ENCODE peak calls at places on chromosomes 3 and 15, in eight cellular contexts. Q, F, H, R, D, Z, K and E are unnamed samples.

GRCh38 chr3:192957441-192957951 is 39.8 kb upstream of the MB21D2 start:
- DNase-seq in Z (peak), D (peak), Q (no peak), H (no peak), R (no peak), K (no peak), F (peak), E (peak)

GRCh38 chr3:41893977-41894376 is 67.9 kb downstream of the ULK4 start:
- DNase-seq in F (peak), R (no peak), H (no peak), D (no peak), K (peak), Z (peak), Q (no peak), E (no peak)

GRCh38 chr3:31997500-31997899 is 15.9 kb downstream of the ZNF860 start:
- DNase-seq in K (no peak), Q (no peak), Z (no peak), H (no peak), F (no peak), R (no peak), D (no peak), E (no peak)

GRCh38 chr15:40038267-40038653 is 721 bp downstream of the SRP14 start:
- DNase-seq in R (no peak), F (peak), Q (peak), D (no peak), K (no peak), H (no peak), Z (no peak), E (no peak)

GRCh38 chr3:126130981-126131750 is 47.2 kb upstream of the SLC41A3 start:
- DNase-seq in H (no peak), K (no peak), R (no peak), D (peak), Q (no peak), Z (no peak), F (no peak), E (no peak)

GRCh38 chr15:40051616-40052415 is 12.8 kb upstream of the SRP14 start:
- DNase-seq in Q (no peak), F (no peak), Z (no peak), D (no peak), H (no peak), K (no peak), R (no peak), E (no peak)

GRCh38 chr3:156307704-156308103 is 187.3 kb downstream of the KCNAB1 start:
- DNase-seq in F (peak), R (no peak), Q (no peak), K (no peak), Z (no peak), H (no peak), D (peak), E (no peak)

GRCh38 chr15:71230303-71230702 is 115.0 kb downstream of the THSD4 start:
- DNase-seq in H (no peak), Q (no peak), D (no peak), K (no peak), R (no peak), Z (no peak), F (no peak), E (no peak)

GRCh38 chr3:1251282-1252060 is 158.6 kb downstream of the CNTN6 start:
- DNase-seq in K (no peak), H (no peak), D (no peak), F (peak), Z (no peak), Q (no peak), R (no peak), E (no peak)

GRCh38 chr3:52471371-52472238 is 16.2 kb downstream of the NISCH start:
- DNase-seq in Q (peak), K (peak), H (no peak), D (peak), R (peak), F (peak), Z (peak), E (peak)

GRCh38 chr3:76097588-76097975 is 312.2 kb upstream of the ZNF717 start:
- DNase-seq in Z (no peak), Q (no peak), H (no peak), R (no peak), F (no peak), K (no peak), D (no peak), E (no peak)

GRCh38 chr3:8556470-8556869 is 54.8 kb downstream of the LMCD1 start:
- DNase-seq in K (no peak), R (no peak), H (no peak), F (no peak), Q (no peak), D (no peak), Z (no peak), E (no peak)

GRCh38 chr3:99579246-99579645 is 59.1 kb upstream of the COL8A1 start:
- DNase-seq in K (peak), H (no peak), Q (no peak), D (no peak), F (peak), Z (no peak), R (no peak), E (peak)

GRCh38 chr3:33364531-33365128 is 75.6 kb downstream of the UBP1 start:
- DNase-seq in Q (no peak), D (no peak), Z (no peak), H (no peak), F (peak), R (no peak), K (no peak), E (no peak)

GRCh38 chr15:98896002-98896721 is 111.4 kb downstream of the PGPEP1L start:
- DNase-seq in D (no peak), H (no peak), Q (peak), Z (no peak), K (no peak), F (peak), R (no peak), E (peak)